ENCODE peak calls at places on chromosomes 11 and 22, in seven cellular contexts. Q, V, B, N, Y, X and M are unnamed samples.

GRCh38 chr11:11380883-11381282 is 27.8 kb upstream of the CSNK2A3 start:
- DNase-seq in Q (no peak), V (no peak), B (no peak), N (no peak), Y (no peak), X (no peak), M (no peak)

GRCh38 chr22:22553141-22553540 is 5.9 kb downstream of the PRAME start:
- DNase-seq in Q (no peak), V (no peak), B (no peak), N (no peak), Y (no peak), X (no peak), M (no peak)

GRCh38 chr11:68825603-68826002 is 16.1 kb downstream of the CPT1A start:
- DNase-seq in Q (peak; percentile 55), V (no peak), B (no peak), N (peak; percentile 38), Y (no peak), X (no peak), M (peak; percentile 85)

GRCh38 chr11:2655320-2655719 is 44.5 kb downstream of the KCNQ1OT1 start:
- DNase-seq in Q (no peak), V (no peak), B (no peak), N (no peak), Y (no peak), X (no peak), M (no peak)

GRCh38 chr11:19506803-19507466 is 205.7 kb upstream of the NAV2 start:
- DNase-seq in Q (no peak), V (no peak), B (no peak), N (no peak), Y (no peak), X (no peak), M (no peak)

GRCh38 chr11:134789104-134789503 is 377.1 kb upstream of the B3GAT1 start:
- DNase-seq in Q (no peak), V (no peak), B (no peak), N (no peak), Y (no peak), X (no peak), M (no peak)

GRCh38 chr11:44789466-44789865 is 62.7 kb downstream of the TSPAN18 start:
- DNase-seq in Q (no peak), V (no peak), B (no peak), N (no peak), Y (no peak), X (no peak), M (no peak)

GRCh38 chr22:44938886-44939285 is 70.9 kb downstream of the PHF21B start:
- DNase-seq in Q (no peak), V (no peak), B (no peak), N (no peak), Y (no peak), X (no peak), M (no peak)

GRCh38 chr22:48724899-48725298 is 1102.8 kb downstream of the BRD1 start:
- DNase-seq in Q (no peak), V (no peak), B (no peak), N (no peak), Y (no peak), X (no peak), M (no peak)

DNA sequence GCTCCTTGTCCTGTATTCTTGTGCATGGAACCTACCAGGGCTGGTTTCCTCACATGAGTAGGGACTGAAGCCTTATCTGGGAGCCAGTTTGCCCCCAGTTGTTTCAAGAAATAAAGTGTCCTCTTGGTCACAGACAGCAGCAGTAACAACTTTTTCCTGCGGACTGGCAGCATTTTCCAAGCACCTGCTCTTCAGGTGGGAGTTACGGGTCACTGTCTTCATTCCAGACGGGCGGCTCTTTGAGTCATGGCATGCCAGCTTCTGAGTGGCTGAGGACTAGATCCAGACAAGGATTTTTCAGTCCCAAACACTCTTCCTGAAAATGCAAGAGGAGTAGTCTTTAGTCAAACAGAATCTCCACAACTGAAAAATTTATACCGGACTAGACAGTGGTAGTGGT is 2.7 kb upstream of the CD44 start:
- DNase-seq in Q (no peak), V (no peak), B (no peak), N (no peak), Y (no peak), X (no peak), M (no peak)
- H3K4me3 ChIP-seq in Q (no peak overlapping the region), V (no peak overlapping the region), B (no peak overlapping the region), N (no peak overlapping the region), Y (no peak overlapping the region), X (no peak overlapping the region), M (no peak overlapping the region)

DNA sequence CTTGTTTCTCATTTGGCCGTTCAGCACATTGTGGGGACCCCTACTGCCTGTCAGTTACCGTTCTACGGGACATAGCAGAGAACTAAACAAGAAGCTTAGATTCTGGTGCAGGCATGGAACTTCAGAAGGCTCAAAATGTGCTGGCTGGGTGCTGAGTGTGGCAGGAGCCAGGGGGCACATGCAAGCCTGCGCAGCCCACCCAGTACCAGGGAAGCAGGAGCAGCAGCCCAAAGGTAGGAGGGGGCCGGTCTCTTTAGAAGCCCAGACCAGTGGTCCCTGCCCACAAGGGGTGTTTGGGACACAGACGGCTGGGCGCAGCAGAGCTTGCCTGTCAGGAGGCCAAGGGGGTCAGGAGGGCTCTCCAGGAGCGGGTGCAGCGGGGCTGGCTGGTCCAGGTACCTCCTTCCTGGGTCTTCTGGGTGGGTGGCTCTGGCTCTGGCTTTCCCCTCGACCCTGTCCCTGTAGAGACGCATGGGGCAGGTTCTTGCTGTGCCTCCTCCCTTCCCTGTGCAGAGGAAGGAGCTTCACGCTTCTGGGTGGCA is 2.2 kb downstream of the PTDSS2 start:
- DNase-seq in Q (no peak), V (no peak), B (no peak), N (no peak), Y (no peak), X (no peak), M (no peak)
- H3K4me3 ChIP-seq in Q (no peak overlapping the region), V (no peak overlapping the region), B (no peak overlapping the region), N (no peak overlapping the region), Y (no peak overlapping the region), X (no peak overlapping the region), M (no peak overlapping the region)

GRCh38 chr11:69884751-69885150 is 65.5 kb upstream of the FGF3 start:
- DNase-seq in Q (no peak), V (no peak), B (no peak), N (no peak), Y (no peak), X (no peak), M (no peak)

GRCh38 chr11:69882270-69882608 is 63.0 kb upstream of the FGF3 start:
- DNase-seq in Q (no peak), V (no peak), B (no peak), N (no peak), Y (no peak), X (no peak), M (no peak)

GRCh38 chr11:69881467-69882269 is 62.5 kb upstream of the FGF3 start:
- DNase-seq in Q (peak; percentile 53), V (no peak), B (no peak), N (no peak), Y (no peak), X (no peak), M (no peak)

GRCh38 chr11:69883292-69884255 is 64.4 kb upstream of the FGF3 start:
- DNase-seq in Q (no peak), V (no peak), B (no peak), N (no peak), Y (no peak), X (no peak), M (no peak)

GRCh38 chr11:69884286-69884685 is 65.1 kb upstream of the FGF3 start:
- DNase-seq in Q (no peak), V (no peak), B (no peak), N (no peak), Y (no peak), X (no peak), M (no peak)
- H3K4me3 ChIP-seq in Q (no peak overlapping the region), V (no peak overlapping the region), B (no peak overlapping the region), N (no peak overlapping the region), Y (no peak overlapping the region), X (no peak overlapping the region), M (no peak overlapping the region)

GRCh38 chr22:24492391-24492790 is 2.7 kb upstream of the UPB1 start:
- DNase-seq in Q (no peak), V (no peak), B (no peak), N (no peak), Y (no peak), X (no peak), M (no peak)
- H3K4me3 ChIP-seq in Q (no peak overlapping the region), V (no peak overlapping the region), B (no peak overlapping the region), N (no peak overlapping the region), Y (no peak overlapping the region), X (no peak overlapping the region), M (no peak overlapping the region)

DNA sequence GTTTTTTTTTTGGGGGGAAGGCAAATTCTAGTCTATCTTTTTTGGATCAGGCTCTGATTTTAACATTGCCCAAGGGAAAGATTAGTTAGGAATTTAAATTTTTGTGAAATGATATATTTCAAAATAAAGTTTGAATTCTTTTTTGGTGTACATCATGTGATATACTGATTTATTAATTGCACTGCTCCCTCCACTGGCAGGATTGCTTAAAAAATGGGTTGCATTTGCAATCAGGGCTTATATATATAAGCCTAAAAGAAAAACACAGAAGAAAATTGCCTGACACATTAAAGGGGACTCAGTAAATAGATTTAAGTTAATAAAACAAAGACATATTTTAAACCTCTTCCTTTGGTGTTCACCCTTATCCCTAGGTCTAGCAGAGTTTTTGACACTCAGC is 1.2 kb downstream of the DYNC2H1 start:
- DNase-seq in Q (no peak), V (no peak), B (no peak), N (peak; percentile 43), Y (no peak), X (no peak), M (no peak)
- H3K4me3 ChIP-seq in Q (no peak overlapping the region), V (peak overlapping the region; percentile 64), B (no peak overlapping the region), N (no peak overlapping the region), Y (peak overlapping the region; percentile 72), X (no peak overlapping the region), M (no peak overlapping the region)

DNA sequence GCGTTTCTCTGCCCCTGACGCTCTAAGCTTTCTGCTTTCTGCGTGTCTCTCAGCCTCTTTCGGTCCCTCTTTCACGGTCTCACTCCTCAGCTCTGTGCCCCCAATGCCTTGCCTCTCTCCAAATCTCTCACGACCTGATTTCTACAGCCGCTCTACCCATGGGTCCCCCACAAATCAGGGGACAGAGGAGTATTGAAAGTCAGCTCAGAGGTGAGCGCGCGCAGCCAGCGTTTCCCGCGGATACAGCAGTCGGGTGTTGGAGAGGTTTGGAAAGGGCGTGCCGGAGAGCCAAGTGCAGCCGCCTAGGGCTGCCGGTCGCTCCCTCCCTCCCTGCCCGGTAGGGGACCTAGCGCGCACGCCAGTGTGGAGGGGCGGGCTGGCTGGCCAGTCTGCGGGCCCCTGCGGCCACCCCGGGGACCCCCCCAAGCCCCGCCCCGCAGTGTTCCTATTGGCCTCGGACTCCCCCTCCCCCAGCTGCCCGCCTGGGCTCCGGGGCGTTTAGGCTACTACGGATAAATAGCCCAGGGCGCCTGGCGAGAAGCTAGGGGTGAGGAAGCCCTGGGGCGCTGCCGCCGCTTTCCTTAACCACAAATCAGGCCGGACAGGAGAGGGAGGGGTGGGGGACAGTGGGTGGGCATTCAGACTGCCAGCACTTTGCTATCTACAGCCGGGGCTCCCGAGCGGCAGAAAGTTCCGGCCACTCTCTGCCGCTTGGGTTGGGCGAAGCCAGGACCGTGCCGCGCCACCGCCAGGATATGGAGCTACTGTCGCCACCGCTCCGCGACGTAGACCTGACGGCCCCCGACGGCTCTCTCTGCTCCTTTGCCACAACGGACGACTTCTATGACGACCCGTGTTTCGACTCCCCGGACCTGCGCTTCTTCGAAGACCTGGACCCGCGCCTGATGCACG is at the start of gene MYOD1:
- DNase-seq in Q (peak; percentile 51), V (no peak), B (no peak), N (no peak), Y (no peak), X (no peak), M (no peak)
- H3K4me3 ChIP-seq in Q (no peak within 1 kb of the TSS), V (no peak within 1 kb of the TSS), B (no peak within 1 kb of the TSS), N (no peak within 1 kb of the TSS), Y (no peak within 1 kb of the TSS), X (no peak within 1 kb of the TSS), M (no peak within 1 kb of the TSS)

GRCh38 chr11:65578667-65579066 is 2.8 kb downstream of the EHBP1L1 start:
- DNase-seq in Q (no peak), V (no peak), B (no peak), N (no peak), Y (no peak), X (no peak), M (peak; percentile 70)
- H3K4me3 ChIP-seq in Q (no peak overlapping the region), V (peak overlapping the region; percentile 96), B (no peak overlapping the region), N (no peak overlapping the region), Y (no peak overlapping the region), X (no peak overlapping the region), M (no peak overlapping the region)